ENCODE peak calls at places on chromosomes 11 and 22, in ten cellular contexts. One of them, this sample, is unnamed.

GRCh38 chr11:108836541-108836940 is 171.7 kb downstream of the DDX10 start:
- DNase-seq in IMR-90: no peak
- DNase-seq in transverse colon: no peak
- DNase-seq in right cardiac atrium: no peak
- DNase-seq in uterus: no peak
- DNase-seq in gastrocnemius medialis: no peak
- DNase-seq in lower lobe of right lung: no peak
- DNase-seq in hepatocyte: no peak
- DNase-seq in cardiac muscle cell: no peak
- DNase-seq in mammary epithelial cell: no peak
- DNase-seq in this sample: no peak

GRCh38 chr22:26942301-26942927 is 285.0 kb downstream of the MIAT start:
- DNase-seq in IMR-90: no peak
- DNase-seq in transverse colon: no peak
- DNase-seq in right cardiac atrium: no peak
- DNase-seq in uterus: no peak
- DNase-seq in gastrocnemius medialis: no peak
- DNase-seq in lower lobe of right lung: no peak
- DNase-seq in hepatocyte: no peak
- DNase-seq in cardiac muscle cell: no peak
- DNase-seq in mammary epithelial cell: no peak
- DNase-seq in this sample: no peak

GRCh38 chr11:124277809-124278208 is 21.6 kb downstream of the OR8G5 start:
- DNase-seq in IMR-90: no peak
- DNase-seq in transverse colon: no peak
- DNase-seq in right cardiac atrium: no peak
- DNase-seq in uterus: no peak
- DNase-seq in gastrocnemius medialis: no peak
- DNase-seq in lower lobe of right lung: no peak
- DNase-seq in hepatocyte: no peak
- DNase-seq in cardiac muscle cell: no peak
- DNase-seq in mammary epithelial cell: no peak
- DNase-seq in this sample: peak; percentile 56

GRCh38 chr11:8617063-8617462 is 23.0 kb upstream of the STK33 start:
- DNase-seq in IMR-90: no peak
- DNase-seq in transverse colon: no peak
- DNase-seq in right cardiac atrium: no peak
- DNase-seq in uterus: no peak
- DNase-seq in gastrocnemius medialis: no peak
- DNase-seq in lower lobe of right lung: no peak
- DNase-seq in hepatocyte: no peak
- DNase-seq in cardiac muscle cell: no peak
- DNase-seq in mammary epithelial cell: no peak
- DNase-seq in this sample: peak; percentile 57

GRCh38 chr11:19185036-19185435 is 16.7 kb downstream of the CSRP3 start:
- DNase-seq in IMR-90: no peak
- DNase-seq in transverse colon: no peak
- DNase-seq in right cardiac atrium: no peak
- DNase-seq in uterus: no peak
- DNase-seq in gastrocnemius medialis: no peak
- DNase-seq in lower lobe of right lung: no peak
- DNase-seq in hepatocyte: no peak
- DNase-seq in cardiac muscle cell: no peak
- DNase-seq in mammary epithelial cell: no peak
- DNase-seq in this sample: no peak

GRCh38 chr22:36156515-36157419 is 3.8 kb downstream of the APOL3 start:
- DNase-seq in IMR-90: peak; percentile 77
- DNase-seq in transverse colon: peak; percentile 76
- DNase-seq in right cardiac atrium: peak; percentile 91
- DNase-seq in uterus: peak; percentile 89
- DNase-seq in gastrocnemius medialis: peak; percentile 79
- DNase-seq in lower lobe of right lung: peak; percentile 77
- DNase-seq in hepatocyte: peak; percentile 71
- DNase-seq in cardiac muscle cell: peak; percentile 91
- DNase-seq in mammary epithelial cell: peak; percentile 60
- DNase-seq in this sample: peak; percentile 74

GRCh38 chr11:131579932-131580387 is 209.5 kb downstream of the NTM start:
- DNase-seq in IMR-90: peak; percentile 40
- DNase-seq in transverse colon: no peak
- DNase-seq in right cardiac atrium: no peak
- DNase-seq in uterus: no peak
- DNase-seq in gastrocnemius medialis: no peak
- DNase-seq in lower lobe of right lung: no peak
- DNase-seq in hepatocyte: peak; percentile 59
- DNase-seq in cardiac muscle cell: peak; percentile 24
- DNase-seq in mammary epithelial cell: peak; percentile 1
- DNase-seq in this sample: peak; percentile 91

GRCh38 chr11:116537736-116538135 is 235.1 kb downstream of the BUD13 start:
- DNase-seq in IMR-90: no peak
- DNase-seq in transverse colon: no peak
- DNase-seq in right cardiac atrium: no peak
- DNase-seq in uterus: no peak
- DNase-seq in gastrocnemius medialis: no peak
- DNase-seq in lower lobe of right lung: no peak
- DNase-seq in hepatocyte: no peak
- DNase-seq in cardiac muscle cell: no peak
- DNase-seq in mammary epithelial cell: no peak
- DNase-seq in this sample: peak; percentile 37

GRCh38 chr11:22670803-22671202 is 4.4 kb downstream of the GAS2 start:
- DNase-seq in IMR-90: peak; percentile 3
- DNase-seq in transverse colon: no peak
- DNase-seq in right cardiac atrium: no peak
- DNase-seq in uterus: no peak
- DNase-seq in gastrocnemius medialis: no peak
- DNase-seq in lower lobe of right lung: no peak
- DNase-seq in hepatocyte: peak; percentile 59
- DNase-seq in cardiac muscle cell: peak; percentile 14
- DNase-seq in mammary epithelial cell: peak; percentile 19
- DNase-seq in this sample: no peak

GRCh38 chr22:24159650-24160049 is 21.6 kb upstream of the SUSD2 start:
- DNase-seq in IMR-90: no peak
- DNase-seq in transverse colon: no peak
- DNase-seq in right cardiac atrium: no peak
- DNase-seq in uterus: no peak
- DNase-seq in gastrocnemius medialis: no peak
- DNase-seq in lower lobe of right lung: no peak
- DNase-seq in hepatocyte: no peak
- DNase-seq in cardiac muscle cell: no peak
- DNase-seq in mammary epithelial cell: no peak
- DNase-seq in this sample: no peak

GRCh38 chr11:59425131-59425530 is 1.1 kb downstream of the OR5A2 start:
- DNase-seq in IMR-90: no peak
- DNase-seq in transverse colon: no peak
- DNase-seq in right cardiac atrium: no peak
- DNase-seq in uterus: no peak
- DNase-seq in gastrocnemius medialis: no peak
- DNase-seq in lower lobe of right lung: no peak
- DNase-seq in hepatocyte: no peak
- DNase-seq in cardiac muscle cell: no peak
- DNase-seq in mammary epithelial cell: no peak
- DNase-seq in this sample: no peak

GRCh38 chr11:59427068-59427382 is 812 bp upstream of the OR5A2 start:
- DNase-seq in IMR-90: no peak
- DNase-seq in transverse colon: no peak
- DNase-seq in right cardiac atrium: no peak
- DNase-seq in uterus: no peak
- DNase-seq in gastrocnemius medialis: no peak
- DNase-seq in lower lobe of right lung: no peak
- DNase-seq in hepatocyte: no peak
- DNase-seq in cardiac muscle cell: no peak
- DNase-seq in mammary epithelial cell: peak; percentile 2
- DNase-seq in this sample: no peak

GRCh38 chr11:59426361-59427067 is at the start of gene OR5A2:
- DNase-seq in IMR-90: no peak
- DNase-seq in transverse colon: no peak
- DNase-seq in right cardiac atrium: no peak
- DNase-seq in uterus: no peak
- DNase-seq in gastrocnemius medialis: no peak
- DNase-seq in lower lobe of right lung: no peak
- DNase-seq in hepatocyte: no peak
- DNase-seq in cardiac muscle cell: no peak
- DNase-seq in mammary epithelial cell: no peak
- DNase-seq in this sample: peak; percentile 74

GRCh38 chr11:59418151-59418550 is 8.1 kb downstream of the OR5A2 start:
- DNase-seq in IMR-90: no peak
- DNase-seq in transverse colon: no peak
- DNase-seq in right cardiac atrium: no peak
- DNase-seq in uterus: no peak
- DNase-seq in gastrocnemius medialis: no peak
- DNase-seq in lower lobe of right lung: no peak
- DNase-seq in hepatocyte: no peak
- DNase-seq in cardiac muscle cell: no peak
- DNase-seq in mammary epithelial cell: no peak
- DNase-seq in this sample: no peak

DNA sequence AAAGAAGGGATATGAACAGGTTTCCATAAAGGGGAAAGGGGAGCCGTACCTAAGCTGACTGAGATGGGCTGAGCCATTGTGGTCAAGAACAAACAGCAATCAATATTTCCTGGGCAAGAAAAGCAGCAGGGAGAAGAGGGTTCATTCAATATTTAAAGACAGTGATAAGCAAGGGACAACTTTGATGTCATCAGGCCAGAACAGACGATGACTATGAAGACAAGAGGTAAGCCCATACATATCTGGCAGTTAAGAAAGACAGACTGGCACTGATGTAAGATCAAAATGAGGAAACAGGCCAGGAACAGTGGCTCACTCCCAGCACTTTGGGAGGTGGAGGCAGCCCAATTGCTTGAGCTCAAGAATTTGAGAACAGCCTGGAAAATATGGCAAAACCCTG is 2.4 kb downstream of the OR5A2 start:
- DNase-seq in IMR-90: no peak
- DNase-seq in transverse colon: no peak
- DNase-seq in right cardiac atrium: no peak
- DNase-seq in uterus: no peak
- DNase-seq in gastrocnemius medialis: no peak
- DNase-seq in lower lobe of right lung: no peak
- DNase-seq in hepatocyte: no peak
- DNase-seq in cardiac muscle cell: no peak
- DNase-seq in mammary epithelial cell: no peak
- DNase-seq in this sample: no peak
- H3K4me1 ChIP-seq in IMR-90: no peaks in the 10 kb centered on the region
- H3K4me1 ChIP-seq in transverse colon: no peaks in the 10 kb centered on the region
- H3K4me1 ChIP-seq in right cardiac atrium: no peaks in the 10 kb centered on the region
- H3K4me1 ChIP-seq in uterus: no peaks in the 10 kb centered on the region
- H3K4me1 ChIP-seq in gastrocnemius medialis: no peaks in the 10 kb centered on the region
- H3K4me1 ChIP-seq in lower lobe of right lung: no peaks in the 10 kb centered on the region
- H3K4me1 ChIP-seq in hepatocyte: no peaks in the 10 kb centered on the region
- H3K4me1 ChIP-seq in cardiac muscle cell: peaks cover 2% of the 10 kb centered on the region
- H3K4me1 ChIP-seq in mammary epithelial cell: no peaks in the 10 kb centered on the region
- H3K4me1 ChIP-seq in this sample: peaks cover 8% of the 10 kb centered on the region

DNA sequence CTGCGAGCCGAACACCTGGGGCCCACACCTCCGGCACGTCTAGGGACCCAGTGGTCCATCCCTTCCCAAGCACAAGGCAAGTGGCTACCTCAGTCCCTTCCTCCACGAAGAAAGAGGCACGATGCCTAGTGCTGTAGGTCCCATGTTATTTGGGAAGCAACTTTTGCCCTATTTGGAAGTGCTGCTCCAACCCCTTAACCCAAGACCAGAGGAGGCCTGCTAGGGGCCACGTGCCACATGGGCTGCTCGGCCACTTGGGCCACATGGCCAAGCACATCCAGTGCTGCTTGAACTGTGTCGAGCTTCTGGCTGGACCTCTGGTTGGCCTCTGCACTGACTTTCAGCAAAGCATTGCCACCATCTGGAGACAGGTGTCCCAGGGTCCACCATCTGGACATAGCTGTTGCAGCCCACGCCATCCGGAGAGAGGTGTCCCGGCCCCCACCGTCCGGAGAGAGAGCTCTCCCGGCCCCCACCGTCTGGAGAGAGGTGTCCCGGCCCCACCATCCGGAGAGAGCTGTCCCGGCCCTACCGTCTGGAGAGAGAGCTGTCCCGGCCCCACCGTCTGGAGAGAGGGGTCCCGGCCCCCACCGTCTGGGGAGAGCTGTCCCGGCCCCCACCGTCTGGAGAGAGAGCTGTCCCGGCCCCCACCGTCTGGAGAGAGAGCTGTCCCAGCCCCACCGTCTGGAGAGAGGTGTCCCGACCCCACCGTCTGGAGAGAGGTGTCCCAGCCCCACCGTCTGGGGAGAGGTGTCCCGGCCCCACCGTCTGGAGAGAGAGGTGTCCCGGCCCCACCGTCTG is 6.5 kb upstream of the B4GALNT4 start:
- DNase-seq in IMR-90: no peak
- DNase-seq in transverse colon: no peak
- DNase-seq in right cardiac atrium: peak; percentile 12
- DNase-seq in uterus: peak; percentile 14
- DNase-seq in gastrocnemius medialis: no peak
- DNase-seq in lower lobe of right lung: no peak
- DNase-seq in hepatocyte: no peak
- DNase-seq in cardiac muscle cell: no peak
- DNase-seq in mammary epithelial cell: no peak
- DNase-seq in this sample: no peak
- H3K27me3 ChIP-seq in IMR-90: peaks cover 27% of the 10 kb centered on the region
- H3K27me3 ChIP-seq in transverse colon: peaks cover 23% of the 10 kb centered on the region
- H3K27me3 ChIP-seq in right cardiac atrium: no peaks in the 10 kb centered on the region
- H3K27me3 ChIP-seq in uterus: no peaks in the 10 kb centered on the region
- H3K27me3 ChIP-seq in gastrocnemius medialis: peaks cover 32% of the 10 kb centered on the region
- H3K27me3 ChIP-seq in lower lobe of right lung: peaks cover 28% of the 10 kb centered on the region
- H3K27me3 ChIP-seq in hepatocyte: no peaks in the 10 kb centered on the region
- H3K27me3 ChIP-seq in cardiac muscle cell: no peaks in the 10 kb centered on the region
- H3K27me3 ChIP-seq in mammary epithelial cell: no peaks in the 10 kb centered on the region
- H3K27me3 ChIP-seq in this sample: no peaks in the 10 kb centered on the region

DNA sequence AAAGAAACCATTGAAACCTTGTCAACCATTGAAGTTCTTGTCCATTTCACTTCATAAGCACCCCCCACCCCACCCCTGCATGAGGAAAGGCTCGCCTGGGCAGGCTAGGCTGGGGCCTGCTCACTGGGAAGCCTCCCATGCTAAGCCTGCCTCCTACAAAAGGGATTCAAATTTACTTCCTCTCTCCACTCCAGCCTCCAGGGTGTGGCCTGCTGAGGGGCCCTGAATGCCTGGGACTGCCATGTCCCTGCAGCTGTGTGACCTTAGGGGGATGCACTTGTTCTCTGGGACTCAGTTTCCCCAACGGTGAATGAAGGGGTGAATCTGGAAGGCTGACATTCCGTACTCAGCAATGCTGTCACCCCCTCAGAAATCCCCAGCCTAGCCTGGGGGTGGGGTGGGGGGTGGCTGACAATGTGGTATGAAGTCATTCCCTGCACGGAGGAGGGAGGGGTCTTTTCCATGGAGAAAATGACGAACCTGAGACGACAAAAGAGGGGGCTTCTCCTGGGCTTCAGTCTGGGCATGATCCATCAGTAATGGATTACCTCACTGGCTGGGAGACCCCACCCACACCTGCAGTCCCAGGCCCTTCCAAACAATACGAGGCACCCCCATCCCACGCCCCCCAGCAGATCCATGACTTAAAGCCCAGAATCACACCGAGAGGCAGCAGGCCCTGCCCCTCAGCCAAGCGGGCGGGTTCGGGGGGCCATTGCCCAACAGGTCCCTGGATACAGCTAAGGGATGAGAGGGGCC is 1.1 kb downstream of the KIAA0930 start:
- DNase-seq in IMR-90: no peak
- DNase-seq in transverse colon: no peak
- DNase-seq in right cardiac atrium: no peak
- DNase-seq in uterus: no peak
- DNase-seq in gastrocnemius medialis: no peak
- DNase-seq in lower lobe of right lung: peak; percentile 50
- DNase-seq in hepatocyte: no peak
- DNase-seq in cardiac muscle cell: no peak
- DNase-seq in mammary epithelial cell: no peak
- DNase-seq in this sample: no peak
- H3K4me1 ChIP-seq in IMR-90: peaks cover 3% of the 10 kb centered on the region
- H3K4me1 ChIP-seq in transverse colon: peaks cover 21% of the 10 kb centered on the region
- H3K4me1 ChIP-seq in right cardiac atrium: no peaks in the 10 kb centered on the region
- H3K4me1 ChIP-seq in uterus: no peaks in the 10 kb centered on the region
- H3K4me1 ChIP-seq in gastrocnemius medialis: peaks cover 15% of the 10 kb centered on the region
- H3K4me1 ChIP-seq in lower lobe of right lung: peaks cover 22% of the 10 kb centered on the region
- H3K4me1 ChIP-seq in hepatocyte: peaks cover 11% of the 10 kb centered on the region
- H3K4me1 ChIP-seq in cardiac muscle cell: peaks cover 5% of the 10 kb centered on the region
- H3K4me1 ChIP-seq in mammary epithelial cell: peaks cover 25% of the 10 kb centered on the region
- H3K4me1 ChIP-seq in this sample: peaks cover 3% of the 10 kb centered on the region

GRCh38 chr11:118003021-118003423 is 16.8 kb downstream of the IL10RA start:
- DNase-seq in IMR-90: no peak
- DNase-seq in transverse colon: peak; percentile 9
- DNase-seq in right cardiac atrium: no peak
- DNase-seq in uterus: no peak
- DNase-seq in gastrocnemius medialis: no peak
- DNase-seq in lower lobe of right lung: no peak
- DNase-seq in hepatocyte: no peak
- DNase-seq in cardiac muscle cell: no peak
- DNase-seq in mammary epithelial cell: no peak
- DNase-seq in this sample: no peak
- H3K27me3 ChIP-seq in IMR-90: no peaks in the 10 kb centered on the region
- H3K27me3 ChIP-seq in transverse colon: no peaks in the 10 kb centered on the region
- H3K27me3 ChIP-seq in right cardiac atrium: no peaks in the 10 kb centered on the region
- H3K27me3 ChIP-seq in uterus: no peaks in the 10 kb centered on the region
- H3K27me3 ChIP-seq in gastrocnemius medialis: no peaks in the 10 kb centered on the region
- H3K27me3 ChIP-seq in lower lobe of right lung: no peaks in the 10 kb centered on the region
- H3K27me3 ChIP-seq in hepatocyte: no peaks in the 10 kb centered on the region
- H3K27me3 ChIP-seq in cardiac muscle cell: no peaks in the 10 kb centered on the region
- H3K27me3 ChIP-seq in mammary epithelial cell: no peaks in the 10 kb centered on the region
- H3K27me3 ChIP-seq in this sample: no peaks in the 10 kb centered on the region

This sample was measured in endodermal cell.